ENCODE peak calls at places on chromosomes 12 and 14, in eight cellular contexts. T is right lobe of liver, N is A549, X is choroid plexus epithelial cell, H is epithelial cell of proximal tubule, O is gastrocnemius medialis, G is AG04450, R is fibroblast of lung. Q is an unnamed sample.

GRCh38 chr14:64816221-64816783 is 63.4 kb downstream of the SPTB start:
- DNase-seq in X (no peak), R (no peak), G (no peak), N (no peak), T (no peak), H (no peak), O (no peak), Q (no peak)

GRCh38 chr12:19547258-19547657 is 108.0 kb downstream of the AEBP2 start:
- DNase-seq in O (no peak), H (no peak), T (no peak), N (no peak), R (peak; percentile 46), X (peak; percentile 84), G (no peak), Q (no peak)

GRCh38 chr12:2804390-2805145 is 7.9 kb upstream of the ITFG2 start:
- DNase-seq in G (no peak), H (peak; percentile 52), N (no peak), X (peak; percentile 96), R (peak; percentile 73), T (peak; percentile 62), O (no peak), Q (peak; percentile 60)

GRCh38 chr12:59055204-59055839 is 135.0 kb upstream of the LRIG3 start:
- DNase-seq in G (no peak), H (peak; percentile 71), X (peak; percentile 83), T (no peak), O (no peak), N (peak; percentile 76), R (peak; percentile 66), Q (no peak)

GRCh38 chr14:61296707-61297502 is 15.8 kb upstream of the TMEM30B start:
- DNase-seq in N (peak; percentile 49), O (no peak), X (peak; percentile 79), G (no peak), H (no peak), T (no peak), R (peak; percentile 68), Q (peak; percentile 26)

GRCh38 chr12:89364058-89364457 is 11.8 kb upstream of the DUSP6 start:
- DNase-seq in X (no peak), H (no peak), N (no peak), G (no peak), O (no peak), T (no peak), R (no peak), Q (no peak)

GRCh38 chr14:81446279-81447007 is 46.3 kb upstream of the STON2 start:
- DNase-seq in G (no peak), O (no peak), R (no peak), H (no peak), N (no peak), T (no peak), X (no peak), Q (no peak)

GRCh38 chr12:39205969-39206368 is 237.0 kb downstream of the KIF21A start:
- DNase-seq in R (no peak), X (no peak), G (no peak), N (no peak), T (no peak), O (no peak), H (no peak), Q (no peak)

GRCh38 chr14:92010644-92011043 is 29.2 kb downstream of the TRIP11 start:
- DNase-seq in O (no peak), X (no peak), N (no peak), R (no peak), G (no peak), T (no peak), H (no peak), Q (no peak)

GRCh38 chr12:55955800-55956508 is 9.9 kb downstream of the PMEL start:
- DNase-seq in X (peak; percentile 36), G (no peak), H (peak; percentile 44), R (peak; percentile 30), O (no peak), N (peak; percentile 81), T (no peak), Q (no peak)

GRCh38 chr12:62919827-62920226 is 15.1 kb downstream of the PPM1H start:
- DNase-seq in H (no peak), N (no peak), T (no peak), X (peak; percentile 83), R (peak; percentile 73), G (peak; percentile 8), O (peak; percentile 56), Q (peak; percentile 28)

GRCh38 chr12:103924761-103925641 is 5.2 kb upstream of the HSP90B1 start:
- DNase-seq in H (peak; percentile 74), G (peak; percentile 49), N (peak; percentile 24), O (peak; percentile 38), T (no peak), X (peak; percentile 95), R (peak; percentile 59), Q (peak; percentile 77)

GRCh38 chr12:99099786-99100185 is 454.7 kb downstream of the APAF1 start:
- DNase-seq in N (no peak), H (no peak), R (no peak), X (no peak), T (no peak), O (no peak), G (no peak), Q (no peak)

GRCh38 chr12:94748726-94749421 is 98.5 kb upstream of the TMCC3 start:
- DNase-seq in T (no peak), H (no peak), N (no peak), O (no peak), R (no peak), X (no peak), G (no peak), Q (no peak)

GRCh38 chr12:38490941-38491340 is 174.4 kb downstream of the ALG10B start:
- DNase-seq in T (no peak), H (no peak), R (no peak), O (no peak), X (no peak), G (no peak), N (no peak), Q (no peak)

GRCh38 chr14:102777711-102778615 is 714 bp downstream of the TRAF3 start:
- DNase-seq in G (no peak), T (peak; percentile 65), O (no peak), N (no peak), R (peak; percentile 51), H (no peak), X (peak; percentile 61), Q (peak; percentile 8)

DNA sequence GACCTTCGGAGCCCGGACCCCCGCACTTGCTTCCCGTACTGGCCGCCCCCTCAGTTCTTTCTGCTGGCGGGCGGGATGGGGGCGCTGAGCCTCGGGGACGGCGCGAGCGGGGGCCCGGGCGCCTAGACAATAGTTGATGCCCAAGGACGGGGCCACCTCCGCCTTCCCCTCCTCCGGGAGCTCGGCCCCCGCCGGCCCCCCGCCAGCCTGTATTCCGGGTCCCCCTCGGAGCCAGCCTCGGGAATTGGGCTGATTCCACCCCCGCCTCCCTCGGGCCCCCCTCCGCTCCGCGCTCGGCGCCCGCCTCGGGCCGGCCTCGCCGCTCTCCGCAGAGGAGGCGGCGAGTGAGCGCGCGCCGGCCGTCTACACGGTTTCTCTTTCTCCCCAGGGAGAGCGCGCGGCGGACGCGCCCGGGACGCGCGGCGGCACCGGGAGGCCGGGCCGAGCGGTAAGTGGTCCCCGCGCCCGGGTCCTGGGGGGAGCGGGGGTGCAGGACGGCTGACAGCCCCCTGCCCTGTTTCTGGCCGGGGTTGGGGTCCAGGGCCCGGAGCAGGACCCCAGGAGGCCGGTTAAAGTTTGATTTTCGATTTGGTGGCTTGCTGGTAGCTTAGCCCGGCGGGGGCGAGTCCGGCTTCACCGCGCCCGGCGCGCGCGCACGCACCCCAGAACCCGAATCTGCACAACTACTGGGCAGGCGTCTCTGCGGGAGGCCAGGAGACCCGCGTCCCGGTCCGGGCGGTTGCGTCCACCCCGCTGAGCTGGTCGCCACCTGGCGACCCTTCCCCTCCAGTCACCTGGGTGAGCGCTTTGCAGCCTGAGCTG is 413.7 kb downstream of the PCNX1 start:
- DNase-seq in G (no peak), R (peak; percentile 63), N (peak; percentile 57), O (no peak), H (no peak), T (peak; percentile 71), X (peak; percentile 70), Q (no peak)
- TF ChIP-seq CTCF in G (peak; percentile 2), R (no peak), N (no peak), O (no peak), H (peak; percentile 10), T (no peak), X (no peak), Q (no peak)

DNA sequence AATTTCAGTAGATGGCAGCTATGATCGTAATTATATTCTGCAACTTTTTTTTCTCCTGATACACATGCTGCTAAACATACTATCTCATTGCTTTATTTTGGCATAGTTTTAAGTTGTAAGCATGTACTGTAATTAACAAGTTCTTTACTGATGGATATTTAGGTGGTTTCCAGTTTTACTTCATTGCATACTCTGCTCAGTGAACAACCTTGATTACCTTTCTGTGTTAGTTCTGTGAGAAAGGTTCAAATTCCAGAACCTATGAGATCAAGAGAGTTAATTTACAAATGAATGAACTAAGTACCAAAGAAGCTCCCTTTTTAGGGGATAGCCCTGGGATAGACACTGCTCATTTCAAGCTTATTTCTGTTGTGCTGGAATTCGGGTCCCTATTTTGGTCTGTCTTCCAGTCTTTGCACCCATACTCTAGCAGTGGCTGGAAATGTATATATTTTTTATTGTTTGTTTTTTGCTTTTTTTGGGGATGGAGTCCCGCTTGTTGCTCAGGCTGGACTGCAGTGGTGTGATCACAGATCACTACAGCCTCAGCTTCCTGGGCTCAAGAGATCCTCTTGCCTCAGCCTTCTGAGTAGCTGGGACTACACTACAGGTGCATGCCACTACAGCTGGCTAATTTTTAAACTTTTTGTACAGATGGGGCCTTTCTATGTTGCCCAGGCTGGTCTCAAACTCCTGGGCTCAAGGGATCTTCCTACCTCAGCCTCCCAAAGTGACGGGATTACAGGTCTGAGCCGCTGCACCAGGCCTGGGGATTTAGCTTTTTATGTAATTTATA is 10.6 kb downstream of the PAPOLA start:
- DNase-seq in R (no peak), O (no peak), H (peak; percentile 43), N (no peak), T (no peak), X (no peak), G (no peak), Q (no peak)
- H3K4me3 ChIP-seq in R (no peak overlapping the region), O (no peak overlapping the region), H (no peak overlapping the region), N (no peak overlapping the region), T (no peak overlapping the region), X (no peak overlapping the region), G (no peak overlapping the region), Q (no peak overlapping the region)

DNA sequence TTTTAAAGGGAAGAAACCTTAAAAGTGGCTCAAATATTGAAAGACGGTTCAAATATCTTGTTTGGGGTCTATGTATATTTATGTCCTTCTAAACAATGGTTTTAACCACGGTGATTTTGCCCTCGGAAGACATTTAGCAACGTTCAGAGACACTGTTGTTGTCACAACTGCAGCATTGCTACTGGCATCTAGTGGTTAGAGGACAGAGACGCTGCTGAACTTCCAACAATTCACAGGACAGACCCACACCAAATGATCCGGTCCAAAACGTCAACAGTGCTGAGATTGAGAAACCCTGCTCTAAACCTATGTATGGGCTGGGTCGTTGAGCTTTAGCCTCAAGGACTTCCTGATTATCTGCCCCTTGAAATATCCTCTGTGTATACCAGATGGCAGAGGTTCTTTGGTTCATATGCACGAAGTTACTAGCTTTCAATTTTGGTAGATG is 1.7 kb downstream of the ANGEL1 start:
- DNase-seq in O (no peak), X (peak; percentile 54), R (peak; percentile 59), H (no peak), G (no peak), N (peak; percentile 37), T (peak; percentile 61), Q (no peak)
- TF ChIP-seq CTCF in O (no peak), X (peak; percentile 74), R (peak; percentile 65), H (peak; percentile 55), G (peak; percentile 57), N (peak; percentile 49), T (peak; percentile 21), Q (peak; percentile 63)

DNA sequence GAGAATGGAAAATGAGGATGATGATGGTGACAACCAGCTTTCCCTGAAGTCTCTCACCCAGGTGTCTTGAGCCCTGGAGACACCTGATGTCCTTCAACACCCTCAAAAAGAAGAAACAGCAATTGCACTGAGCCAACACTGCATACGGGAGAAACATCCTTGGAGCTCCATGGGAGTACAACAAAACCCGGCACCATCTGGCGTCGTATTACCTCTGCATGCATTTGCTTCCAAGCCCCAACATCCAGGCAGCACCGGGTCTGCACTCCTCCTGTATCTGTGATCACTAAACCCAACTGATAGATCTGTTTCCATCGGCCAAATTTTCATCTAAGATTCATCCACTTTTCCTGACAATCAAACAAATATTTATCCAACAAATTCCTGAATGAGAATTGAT is 249.9 kb downstream of the DPF3 start:
- DNase-seq in O (no peak), R (no peak), X (no peak), G (no peak), T (no peak), H (no peak), N (no peak), Q (no peak)
- H3K4me3 ChIP-seq in O (no peak overlapping the region), R (no peak overlapping the region), X (no peak overlapping the region), G (no peak overlapping the region), T (no peak overlapping the region), H (no peak overlapping the region), N (no peak overlapping the region), Q (no peak overlapping the region)